ENCODE peak calls at places on chromosome 6, in four cellular contexts. C, H, N and G are unnamed samples.
A peak's percentile ranks its signal among the peaks of the same experiment; 100 is the strongest.

GRCh38 chr6:44078795-44079671 is 48.2 kb downstream of the MRPL14 start:
- DNase-seq in C (peak; percentile 77), N (peak; percentile 65), H (no peak), G (no peak)

GRCh38 chr6:12718025-12718424 is 1.5 kb downstream of the PHACTR1 start:
- DNase-seq in C (no peak), H (no peak), N (no peak), G (no peak)

GRCh38 chr6:26199057-26199772 is 112.0 kb downstream of the HFE start:
- DNase-seq in H (peak; percentile 95), N (peak; percentile 78), C (peak; percentile 89), G (peak; percentile 84)

GRCh38 chr6:144158133-144158532 is 7.8 kb downstream of the STX11 start:
- DNase-seq in H (peak; percentile 89), C (no peak), N (no peak), G (no peak)

GRCh38 chr6:45344900-45345299 is 16.8 kb downstream of the RUNX2 start:
- DNase-seq in N (no peak), H (no peak), C (no peak), G (no peak)

GRCh38 chr6:165573671-165574070 is 89.4 kb downstream of the PDE10A start:
- DNase-seq in H (no peak), N (no peak), C (no peak), G (no peak)

GRCh38 chr6:105798057-105798456 is 288.1 kb upstream of the PRDM1 start:
- DNase-seq in H (peak; percentile 96), N (no peak), C (no peak), G (no peak)

GRCh38 chr6:46985943-46986342 is 56.2 kb downstream of the ADGRF1 start:
- DNase-seq in N (no peak), H (no peak), C (no peak), G (no peak)

GRCh38 chr6:27145731-27146455 is 101.6 kb upstream of the PRSS16 start:
- DNase-seq in H (no peak), N (peak; percentile 70), C (peak; percentile 73), G (peak; percentile 95)

GRCh38 chr6:139482184-139482751 is 107.8 kb upstream of the CITED2 start:
- DNase-seq in N (no peak), C (no peak), H (no peak), G (no peak)